ENCODE peak calls at places on chromosomes 16 and 17, in seven cellular contexts. One of them, this sample, is unnamed.

GRCh38 chr16:84823926-84824325 is 4.1 kb downstream of the CRISPLD2 start:
- DNase-seq in EL: no peak
- DNase-seq in T-helper 2 cell treated with Interferon-gamma antibody and Interleukin-4, amounts not matched to agents 5 μg/mL and 100 μg/mL, for 36 hours: no peak
- DNase-seq in ovary: no peak
- DNase-seq in PC-9: no peak
- DNase-seq in T-helper 9 cell: no peak
- DNase-seq in left colon: no peak
- DNase-seq in this sample: no peak

GRCh38 chr16:79188115-79188779 is 412.3 kb downstream of the MAF start:
- DNase-seq in EL: no peak
- DNase-seq in T-helper 2 cell treated with Interferon-gamma antibody and Interleukin-4, amounts not matched to agents 5 μg/mL and 100 μg/mL, for 36 hours: no peak
- DNase-seq in left colon: no peak
- DNase-seq in PC-9: no peak
- DNase-seq in T-helper 9 cell: no peak
- DNase-seq in ovary: no peak
- DNase-seq in this sample: no peak

GRCh38 chr17:72600934-72601333 is 480.1 kb downstream of the SOX9 start:
- DNase-seq in PC-9: peak
- DNase-seq in EL: peak
- DNase-seq in T-helper 2 cell treated with Interferon-gamma antibody and Interleukin-4, amounts not matched to agents 5 μg/mL and 100 μg/mL, for 36 hours: no peak
- DNase-seq in ovary: no peak
- DNase-seq in left colon: no peak
- DNase-seq in T-helper 9 cell: no peak
- DNase-seq in this sample: no peak

GRCh38 chr16:56279132-56279531 is 87.8 kb downstream of the GNAO1 start:
- DNase-seq in T-helper 2 cell treated with Interferon-gamma antibody and Interleukin-4, amounts not matched to agents 5 μg/mL and 100 μg/mL, for 36 hours: peak
- DNase-seq in PC-9: peak
- DNase-seq in left colon: no peak
- DNase-seq in EL: no peak
- DNase-seq in ovary: no peak
- DNase-seq in T-helper 9 cell: peak
- DNase-seq in this sample: no peak

GRCh38 chr16:64478258-64478906 is 643.5 kb downstream of the CDH11 start:
- DNase-seq in EL: peak
- DNase-seq in PC-9: no peak
- DNase-seq in T-helper 9 cell: no peak
- DNase-seq in ovary: no peak
- DNase-seq in T-helper 2 cell treated with Interferon-gamma antibody and Interleukin-4, amounts not matched to agents 5 μg/mL and 100 μg/mL, for 36 hours: no peak
- DNase-seq in left colon: no peak
- DNase-seq in this sample: no peak

GRCh38 chr17:18319604-18320256 is 4.6 kb downstream of the SMCR8 start:
- DNase-seq in ovary: peak
- DNase-seq in EL: peak
- DNase-seq in T-helper 2 cell treated with Interferon-gamma antibody and Interleukin-4, amounts not matched to agents 5 μg/mL and 100 μg/mL, for 36 hours: no peak
- DNase-seq in PC-9: peak
- DNase-seq in left colon: peak
- DNase-seq in T-helper 9 cell: no peak
- DNase-seq in this sample: peak

GRCh38 chr17:82458885-82459424 is 414 bp downstream of the NARF start:
- DNase-seq in left colon: no peak
- DNase-seq in PC-9: no peak
- DNase-seq in T-helper 9 cell: peak
- DNase-seq in ovary: no peak
- DNase-seq in EL: peak
- DNase-seq in T-helper 2 cell treated with Interferon-gamma antibody and Interleukin-4, amounts not matched to agents 5 μg/mL and 100 μg/mL, for 36 hours: peak
- DNase-seq in this sample: no peak

GRCh38 chr16:27762441-27762840 is 212.5 kb downstream of the KATNIP start:
- DNase-seq in EL: peak
- DNase-seq in left colon: no peak
- DNase-seq in T-helper 2 cell treated with Interferon-gamma antibody and Interleukin-4, amounts not matched to agents 5 μg/mL and 100 μg/mL, for 36 hours: no peak
- DNase-seq in T-helper 9 cell: no peak
- DNase-seq in ovary: no peak
- DNase-seq in PC-9: peak
- DNase-seq in this sample: no peak

GRCh38 chr17:70096861-70097260 is 21.8 kb downstream of the KCNJ16 start:
- DNase-seq in T-helper 2 cell treated with Interferon-gamma antibody and Interleukin-4, amounts not matched to agents 5 μg/mL and 100 μg/mL, for 36 hours: no peak
- DNase-seq in PC-9: no peak
- DNase-seq in EL: no peak
- DNase-seq in ovary: no peak
- DNase-seq in left colon: no peak
- DNase-seq in T-helper 9 cell: no peak
- DNase-seq in this sample: no peak

GRCh38 chr17:73742915-73743314 is 98.7 kb upstream of the SDK2 start:
- DNase-seq in PC-9: no peak
- DNase-seq in T-helper 9 cell: no peak
- DNase-seq in EL: no peak
- DNase-seq in left colon: no peak
- DNase-seq in T-helper 2 cell treated with Interferon-gamma antibody and Interleukin-4, amounts not matched to agents 5 μg/mL and 100 μg/mL, for 36 hours: no peak
- DNase-seq in ovary: no peak
- DNase-seq in this sample: no peak

GRCh38 chr17:14303343-14304221 is 2.7 kb downstream of the HS3ST3B1 start:
- DNase-seq in T-helper 2 cell treated with Interferon-gamma antibody and Interleukin-4, amounts not matched to agents 5 μg/mL and 100 μg/mL, for 36 hours: peak
- DNase-seq in EL: peak
- DNase-seq in PC-9: no peak
- DNase-seq in T-helper 9 cell: no peak
- DNase-seq in ovary: no peak
- DNase-seq in left colon: no peak
- DNase-seq in this sample: no peak

GRCh38 chr16:57799619-57800212 is 2.6 kb downstream of the KIFC3 start:
- DNase-seq in T-helper 2 cell treated with Interferon-gamma antibody and Interleukin-4, amounts not matched to agents 5 μg/mL and 100 μg/mL, for 36 hours: no peak
- DNase-seq in left colon: no peak
- DNase-seq in T-helper 9 cell: no peak
- DNase-seq in ovary: no peak
- DNase-seq in PC-9: peak
- DNase-seq in EL: no peak
- DNase-seq in this sample: no peak

GRCh38 chr17:79842136-79842655 is 3.0 kb upstream of the CBX4 start:
- DNase-seq in PC-9: no peak
- DNase-seq in left colon: no peak
- DNase-seq in T-helper 9 cell: no peak
- DNase-seq in ovary: peak
- DNase-seq in T-helper 2 cell treated with Interferon-gamma antibody and Interleukin-4, amounts not matched to agents 5 μg/mL and 100 μg/mL, for 36 hours: no peak
- DNase-seq in EL: no peak
- DNase-seq in this sample: no peak

GRCh38 chr17:82668631-82669099 is 20.4 kb upstream of the WDR45B start:
- DNase-seq in T-helper 2 cell treated with Interferon-gamma antibody and Interleukin-4, amounts not matched to agents 5 μg/mL and 100 μg/mL, for 36 hours: peak
- DNase-seq in left colon: peak
- DNase-seq in ovary: peak
- DNase-seq in T-helper 9 cell: no peak
- DNase-seq in PC-9: no peak
- DNase-seq in EL: peak
- DNase-seq in this sample: peak

GRCh38 chr17:46876353-46876887 is 25.0 kb downstream of the WNT9B start:
- DNase-seq in T-helper 9 cell: no peak
- DNase-seq in left colon: peak
- DNase-seq in ovary: no peak
- DNase-seq in PC-9: peak
- DNase-seq in EL: no peak
- DNase-seq in T-helper 2 cell treated with Interferon-gamma antibody and Interleukin-4, amounts not matched to agents 5 μg/mL and 100 μg/mL, for 36 hours: no peak
- DNase-seq in this sample: no peak

GRCh38 chr17:5011928-5012327 is 14.2 kb downstream of the KIF1C start:
- DNase-seq in EL: peak
- DNase-seq in left colon: no peak
- DNase-seq in PC-9: no peak
- DNase-seq in ovary: no peak
- DNase-seq in T-helper 2 cell treated with Interferon-gamma antibody and Interleukin-4, amounts not matched to agents 5 μg/mL and 100 μg/mL, for 36 hours: peak
- DNase-seq in T-helper 9 cell: no peak
- DNase-seq in this sample: no peak

GRCh38 chr17:39704821-39705551 is 5.1 kb downstream of the ERBB2 start:
- DNase-seq in T-helper 9 cell: no peak
- DNase-seq in left colon: no peak
- DNase-seq in T-helper 2 cell treated with Interferon-gamma antibody and Interleukin-4, amounts not matched to agents 5 μg/mL and 100 μg/mL, for 36 hours: no peak
- DNase-seq in ovary: no peak
- DNase-seq in PC-9: no peak
- DNase-seq in EL: peak
- DNase-seq in this sample: no peak

GRCh38 chr17:149231-149630 is 11.9 kb downstream of the SCGB1C2 start:
- DNase-seq in EL: no peak
- DNase-seq in ovary: peak
- DNase-seq in left colon: no peak
- DNase-seq in T-helper 2 cell treated with Interferon-gamma antibody and Interleukin-4, amounts not matched to agents 5 μg/mL and 100 μg/mL, for 36 hours: no peak
- DNase-seq in PC-9: no peak
- DNase-seq in T-helper 9 cell: no peak
- DNase-seq in this sample: no peak

GRCh38 chr17:13702266-13702665 is 100.5 kb upstream of the HS3ST3A1 start:
- DNase-seq in EL: peak
- DNase-seq in PC-9: no peak
- DNase-seq in ovary: no peak
- DNase-seq in T-helper 2 cell treated with Interferon-gamma antibody and Interleukin-4, amounts not matched to agents 5 μg/mL and 100 μg/mL, for 36 hours: no peak
- DNase-seq in left colon: no peak
- DNase-seq in T-helper 9 cell: no peak
- DNase-seq in this sample: no peak

GRCh38 chr17:72030067-72030899 is 90.5 kb upstream of the SOX9 start:
- DNase-seq in PC-9: no peak
- DNase-seq in T-helper 2 cell treated with Interferon-gamma antibody and Interleukin-4, amounts not matched to agents 5 μg/mL and 100 μg/mL, for 36 hours: peak
- DNase-seq in EL: peak
- DNase-seq in T-helper 9 cell: no peak
- DNase-seq in left colon: peak
- DNase-seq in ovary: peak
- DNase-seq in this sample: peak